ENCODE peak calls at places on chromosomes 12 and 14, in eight cellular contexts. Z is WTC11, N is glutamatergic neuron, G is hepatocyte, M is SK-N-SH, A is PC-9, R is body of pancreas, W is GM10248. S is an unnamed sample.

GRCh38 chr12:68807576-68808387 is at the start of gene MDM2:
- DNase-seq in Z (peak; percentile 94), R (peak; percentile 98), N (peak; percentile 95), W (peak; percentile 96), G (peak; percentile 96), A (peak; percentile 97), M (peak; percentile 99), S (peak; percentile 93)

GRCh38 chr14:38197761-38198345 is 9.9 kb upstream of the SSTR1 start:
- DNase-seq in Z (no peak), N (no peak), R (no peak), A (no peak), M (no peak), G (no peak), W (no peak), S (no peak)

GRCh38 chr14:20493634-20494033 is 11.7 kb upstream of the RNASE10 start:
- DNase-seq in N (no peak), Z (no peak), G (no peak), W (no peak), A (no peak), M (no peak), R (no peak), S (no peak)

GRCh38 chr12:45336762-45337596 is 121.1 kb downstream of the ANO6 start:
- DNase-seq in G (peak; percentile 46), A (no peak), R (no peak), W (no peak), N (no peak), Z (no peak), M (no peak), S (no peak)

GRCh38 chr14:68140801-68141200 is 321.2 kb downstream of the RAD51B start:
- DNase-seq in R (no peak), G (no peak), N (no peak), A (no peak), Z (no peak), M (no peak), W (no peak), S (no peak)

GRCh38 chr12:102023343-102023930 is 38.4 kb downstream of the WASHC3 start:
- DNase-seq in A (no peak), Z (no peak), R (no peak), W (no peak), G (peak; percentile 8), M (no peak), N (no peak), S (no peak)

GRCh38 chr14:90620540-90621204 is 195.6 kb downstream of the TTC7B start:
- DNase-seq in G (no peak), Z (no peak), W (no peak), R (no peak), A (no peak), N (no peak), M (no peak), S (no peak)

GRCh38 chr14:100289916-100290606 is 16.2 kb downstream of the SLC25A29 start:
- DNase-seq in Z (peak; percentile 22), A (no peak), G (no peak), N (peak; percentile 13), M (peak; percentile 47), W (peak; percentile 22), R (no peak), S (no peak)

GRCh38 chr12:60059180-60059579 is 463.4 kb downstream of the SLC16A7 start:
- DNase-seq in R (no peak), W (no peak), Z (no peak), G (no peak), A (no peak), N (no peak), M (no peak), S (no peak)

GRCh38 chr12:126726481-126727217 is 1540.3 kb upstream of the TMEM132C start:
- DNase-seq in R (no peak), M (peak; percentile 7), W (no peak), G (no peak), A (no peak), N (peak; percentile 22), Z (no peak), S (peak; percentile 49)

GRCh38 chr14:38951451-38951850 is 151.6 kb downstream of the SEC23A start:
- DNase-seq in A (no peak), N (no peak), M (no peak), G (no peak), Z (no peak), R (no peak), W (no peak), S (no peak)

GRCh38 chr14:104288272-104288671 is 149.9 kb downstream of the KIF26A start:
- DNase-seq in R (peak; percentile 1), Z (peak; percentile 7), W (no peak), A (no peak), N (peak; percentile 6), G (no peak), M (peak; percentile 2), S (no peak)

GRCh38 chr14:89270439-89271227 is 146.4 kb downstream of the FOXN3 start:
- DNase-seq in G (peak; percentile 74), R (peak; percentile 43), W (peak; percentile 50), N (no peak), M (no peak), Z (no peak), A (peak; percentile 1), S (no peak)

GRCh38 chr14:76090611-76091010 is 61.1 kb upstream of the GPATCH2L start:
- DNase-seq in N (no peak), Z (no peak), G (no peak), A (no peak), M (no peak), R (no peak), W (no peak), S (no peak)

GRCh38 chr12:107642240-107642639 is 43.4 kb upstream of the PWP1 start:
- DNase-seq in G (no peak), A (no peak), R (no peak), M (no peak), N (no peak), Z (no peak), W (no peak), S (no peak)

GRCh38 chr12:70408004-70408790 is 42.1 kb downstream of the KCNMB4 start:
- DNase-seq in N (no peak), G (no peak), A (no peak), Z (no peak), R (no peak), W (no peak), M (no peak), S (no peak)

GRCh38 chr14:49972840-49973239 is 80.0 kb downstream of the ARF6 start:
- DNase-seq in Z (no peak), A (peak; percentile 78), N (no peak), R (peak; percentile 57), G (peak; percentile 74), W (no peak), M (no peak), S (no peak)

GRCh38 chr12:5872745-5873144 is 72.3 kb downstream of the ANO2 start:
- DNase-seq in G (peak; percentile 42), N (no peak), M (no peak), Z (no peak), R (no peak), A (no peak), W (no peak), S (peak; percentile 11)
- TF ChIP-seq CTCF in G (peak; percentile 52), N (peak; percentile 16), M (peak; percentile 32), Z (no peak), R (no peak), A (no peak), W (no peak), S (peak; percentile 41)

DNA sequence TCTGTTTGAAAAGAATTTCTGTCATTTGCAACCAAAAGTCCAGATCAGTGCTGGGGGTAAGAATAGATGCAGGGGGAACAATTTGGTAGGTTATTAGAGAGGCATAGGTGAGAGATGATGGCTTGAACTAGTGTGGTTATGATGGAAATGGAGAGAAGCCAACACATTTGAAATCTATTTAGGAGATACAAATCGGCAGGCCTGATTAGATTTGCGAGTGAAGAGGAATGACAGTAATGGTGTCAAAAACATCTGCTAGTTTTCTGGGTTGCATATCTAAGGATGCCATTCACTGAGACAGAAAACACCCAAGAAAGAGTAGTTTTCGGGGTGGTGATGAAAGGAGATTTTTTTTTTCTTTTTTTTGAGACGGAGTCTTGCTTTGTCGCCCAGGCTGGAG is 138.1 kb downstream of the LMNTD1 start:
- DNase-seq in R (no peak), N (no peak), G (no peak), W (no peak), M (peak; percentile 45), A (no peak), Z (no peak), S (no peak)
- TF ChIP-seq CTCF in R (no peak), N (no peak), G (no peak), W (no peak), M (no peak), A (no peak), Z (no peak), S (no peak)

GRCh38 chr14:59199614-59200013 is 11.1 kb downstream of the DAAM1 start:
- DNase-seq in G (no peak), A (no peak), M (no peak), W (no peak), N (no peak), Z (no peak), R (no peak), S (no peak)
- TF ChIP-seq CTCF in G (no peak), A (no peak), M (no peak), W (no peak), N (no peak), Z (no peak), R (no peak), S (no peak)

GRCh38 chr12:1933342-1933992 is 15.0 kb upstream of the CACNA2D4 start:
- DNase-seq in Z (no peak), M (no peak), G (no peak), W (peak; percentile 71), A (no peak), R (no peak), N (no peak), S (peak; percentile 37)
- TF ChIP-seq CTCF in Z (no peak), M (no peak), G (no peak), W (no peak), A (no peak), R (no peak), N (no peak), S (no peak)

GRCh38 chr12:109899783-109900751 is at the start of gene TCHP:
- DNase-seq in A (peak; percentile 71), M (peak; percentile 92), R (peak; percentile 87), Z (peak; percentile 74), G (peak; percentile 90), W (peak; percentile 89), N (peak; percentile 86), S (peak; percentile 76)
- TF ChIP-seq CTCF in A (peak; percentile 33), M (peak; percentile 43), R (no peak), Z (no peak), G (peak; percentile 43), W (peak; percentile 50), N (no peak), S (no peak)

GRCh38 chr14:51236314-51236713 is 3.7 kb upstream of the TMX1 start:
- DNase-seq in N (no peak), G (no peak), Z (no peak), W (no peak), R (no peak), A (no peak), M (no peak), S (no peak)

GRCh38 chr14:51244591-51244990 is 4.5 kb downstream of the TMX1 start:
- DNase-seq in A (no peak), N (no peak), M (no peak), G (no peak), R (no peak), W (no peak), Z (no peak), S (no peak)

GRCh38 chr14:51240804-51241380 is 845 bp downstream of the TMX1 start:
- DNase-seq in W (no peak), G (no peak), N (no peak), Z (no peak), A (no peak), M (no peak), R (no peak), S (no peak)

GRCh38 chr14:51242545-51243490 is 2.8 kb downstream of the TMX1 start:
- DNase-seq in G (no peak), A (no peak), M (no peak), Z (peak; percentile 22), N (peak; percentile 49), R (no peak), W (no peak), S (peak; percentile 18)

GRCh38 chr14:51239813-51240803 is at the start of gene TMX1:
- DNase-seq in Z (peak; percentile 96), N (peak; percentile 97), W (peak; percentile 95), A (peak; percentile 94), G (peak; percentile 99), M (peak; percentile 96), R (peak; percentile 99), S (peak; percentile 95)
- TF ChIP-seq CTCF in Z (no peak), N (no peak), W (no peak), A (no peak), G (peak; percentile 13), M (peak; percentile 35), R (no peak), S (no peak)

S was measured in nephron progenitor cell.